ENCODE peak calls at places on chromosome 13, in four cellular contexts. A is right atrium auricular region; R is activated naive CD8-positive, alpha-beta T cell treated with anti-CD3 and anti-CD28 coated beads, Interleukin-2, amount 50 U/mL, for 24 hours; F is T-helper 1 cell. J is an unnamed sample.

GRCh38 chr13:24529478-24529877 is 16.9 kb upstream of the PARP4 start:
- DNase-seq in F (no peak), R (no peak), A (no peak), J (no peak)

GRCh38 chr13:29105779-29106178 is 285.6 kb downstream of the MTUS2 start:
- DNase-seq in A (no peak), F (no peak), R (no peak), J (no peak)

GRCh38 chr13:73984949-73985691 is 149.1 kb downstream of the KLF12 start:
- DNase-seq in R (peak), F (peak), A (no peak), J (no peak)

GRCh38 chr13:112867301-112867711 is 101.7 kb upstream of the MCF2L start:
- DNase-seq in F (no peak), R (no peak), A (no peak), J (no peak)

GRCh38 chr13:98937911-98938381 is 39.9 kb downstream of the DOCK9 start:
- DNase-seq in F (no peak), A (no peak), R (no peak), J (peak)

GRCh38 chr13:40941581-40941980 is 77.5 kb downstream of the ELF1 start:
- DNase-seq in A (no peak), R (no peak), F (no peak), J (no peak)

GRCh38 chr13:72029981-72030380 is 163.0 kb upstream of the DACH1 start:
- DNase-seq in F (no peak), A (no peak), R (no peak), J (no peak)

GRCh38 chr13:113950451-113951245 is 23.2 kb downstream of the C13orf46 start:
- DNase-seq in A (no peak), R (no peak), F (no peak), J (no peak)

GRCh38 chr13:42671502-42671901 is 97.5 kb downstream of the TNFSF11 start:
- DNase-seq in F (no peak), R (no peak), A (no peak), J (no peak)

GRCh38 chr13:28370448-28370847 is 124.5 kb downstream of the FLT1 start:
- DNase-seq in R (no peak), F (no peak), A (no peak), J (no peak)

GRCh38 chr13:110960219-110960618 is 45.4 kb upstream of the ANKRD10 start:
- DNase-seq in R (no peak), F (no peak), A (no peak), J (no peak)

GRCh38 chr13:99311748-99312492 is 4.7 kb upstream of the GPR183 start:
- DNase-seq in A (no peak), R (no peak), F (no peak), J (no peak)

GRCh38 chr13:23466144-23467002 is 32.9 kb upstream of the SACS start:
- DNase-seq in R (peak), F (peak), A (peak), J (peak)

GRCh38 chr13:30865131-30866009 is 40.7 kb upstream of the MEDAG start:
- DNase-seq in R (peak), A (peak), F (peak), J (no peak)

GRCh38 chr13:87821512-87821911 is 150.3 kb downstream of the SLITRK5 start:
- DNase-seq in A (no peak), R (no peak), F (no peak), J (no peak)

GRCh38 chr13:113074876-113075275 is 30.7 kb upstream of the F7 start:
- DNase-seq in R (no peak), A (no peak), F (no peak), J (no peak)

GRCh38 chr13:50323440-50324070 is 308.3 kb downstream of the KCNRG start:
- DNase-seq in R (no peak), F (no peak), A (no peak), J (no peak)

GRCh38 chr13:64546371-64546770 is 2683.8 kb downstream of the PCDH9 start:
- DNase-seq in R (no peak), F (no peak), A (no peak), J (no peak)

GRCh38 chr13:20499986-20500385 is 25.7 kb downstream of the CRYL1 start:
- DNase-seq in A (no peak), R (no peak), F (no peak), J (no peak)

GRCh38 chr13:31747966-31748365 is 8.6 kb downstream of the RXFP2 start:
- DNase-seq in A (no peak), F (no peak), R (no peak), J (no peak)

GRCh38 chr13:110105136-110105535 is 201.8 kb downstream of the COL4A1 start:
- DNase-seq in F (no peak), A (no peak), R (no peak), J (peak)

GRCh38 chr13:21233086-21233485 is 56.6 kb downstream of the MRPL57 start:
- DNase-seq in R (no peak), A (no peak), F (no peak), J (peak)

GRCh38 chr13:113980489-113981064 is 6.7 kb upstream of the C13orf46 start:
- DNase-seq in A (no peak), R (no peak), F (no peak), J (no peak)

GRCh38 chr13:26022538-26023292 is 29.1 kb downstream of the SHISA2 start:
- DNase-seq in R (no peak), A (peak), F (no peak), J (no peak)

GRCh38 chr13:73667756-73668155 is 466.4 kb downstream of the KLF12 start:
- DNase-seq in A (no peak), F (no peak), R (no peak), J (no peak)

GRCh38 chr13:46577656-46578589 is 25.0 kb downstream of the LRCH1 start:
- DNase-seq in F (no peak), R (no peak), A (no peak), J (no peak)

GRCh38 chr13:110616103-110617101 is 1.1 kb downstream of the NAXD start:
- DNase-seq in R (peak), F (no peak), A (no peak), J (no peak)

GRCh38 chr13:62300021-62300420 is 884.4 kb upstream of the PCDH20 start:
- DNase-seq in F (no peak), A (no peak), R (no peak), J (no peak)